ENCODE peak calls at places on chromosomes 3 and 15, in ten cellular contexts. P is cardiac muscle cell, M is GM23338, C is H9, Y is thoracic aorta, S is hepatocyte, Q is AG04450, N is colonic mucosa, B is WERI-Rb-1, F is foreskin keratinocyte. A is an unnamed sample. For H3K27me3, the result is how much of the 10 kb centered on the place peaks cover.

GRCh38 chr3:31724681-31725080 is 192.0 kb downstream of the STT3B start:
- DNase-seq in C (no peak), M (peak), B (no peak), P (no peak), F (peak), S (peak), Q (peak), Y (no peak), N (no peak), A (no peak)

GRCh38 chr3:107264888-107265287 is 112.4 kb upstream of the CCDC54 start:
- DNase-seq in M (peak), C (no peak), F (peak), B (no peak), P (no peak), N (peak), Y (no peak), Q (no peak), S (peak), A (no peak)

GRCh38 chr3:72345237-72345878 is 502.9 kb downstream of the SHQ1 start:
- DNase-seq in Y (no peak), F (peak), C (no peak), Q (no peak), N (no peak), M (no peak), S (no peak), B (no peak), P (no peak), A (no peak)

GRCh38 chr3:13063225-13063624 is 10.0 kb downstream of the IQSEC1 start:
- DNase-seq in Y (no peak), N (no peak), S (no peak), F (no peak), P (no peak), C (no peak), Q (no peak), B (no peak), M (no peak), A (no peak)

GRCh38 chr3:58148049-58148448 is 62.7 kb downstream of the DNASE1L3 start:
- DNase-seq in Q (no peak), P (no peak), S (no peak), N (no peak), B (no peak), C (no peak), F (no peak), M (no peak), Y (no peak), A (no peak)

GRCh38 chr15:81155375-81156218 is 21.5 kb downstream of the CFAP161 start:
- DNase-seq in B (peak), Y (no peak), C (no peak), Q (peak), M (peak), N (no peak), P (peak), S (peak), F (peak), A (no peak)

GRCh38 chr3:13708871-13709595 is 160.1 kb downstream of the FBLN2 start:
- DNase-seq in C (peak), Y (no peak), M (no peak), P (no peak), Q (no peak), S (no peak), B (no peak), N (peak), F (no peak), A (no peak)

GRCh38 chr3:56205406-56205805 is 262.9 kb downstream of the ERC2 start:
- DNase-seq in Q (no peak), B (no peak), F (no peak), N (no peak), M (no peak), Y (no peak), S (no peak), P (no peak), C (no peak), A (no peak)

GRCh38 chr15:88631464-88632028 is 7.3 kb upstream of the ISG20 start:
- DNase-seq in F (no peak), M (no peak), N (no peak), B (no peak), C (no peak), P (no peak), Q (no peak), Y (no peak), S (no peak), A (no peak)

GRCh38 chr3:128385080-128385832 is 81.4 kb downstream of the DNAJB8 start:
- DNase-seq in F (no peak), Q (peak), C (no peak), Y (peak), N (no peak), M (no peak), P (no peak), B (no peak), S (peak), A (no peak)

GRCh38 chr15:45642203-45642932 is 7.5 kb downstream of the SQOR start:
- DNase-seq in S (no peak), Q (peak), F (no peak), B (no peak), P (no peak), N (no peak), Y (no peak), M (no peak), C (no peak), A (no peak)

GRCh38 chr3:98522538-98523281 is at the start of gene CLDND1:
- DNase-seq in M (peak), Y (peak), N (peak), S (peak), Q (peak), P (peak), B (peak), F (peak), C (peak), A (peak)

GRCh38 chr3:168034152-168034928 is 61.4 kb downstream of the GOLIM4 start:
- DNase-seq in M (no peak), C (no peak), F (peak), S (peak), Q (peak), P (peak), N (no peak), B (no peak), Y (no peak), A (no peak)

GRCh38 chr3:198070871-198071270 is 110.9 kb downstream of the LMLN start:
- DNase-seq in F (peak), B (no peak), Q (no peak), M (no peak), P (no peak), Y (no peak), C (no peak), N (no peak), S (no peak), A (no peak)

GRCh38 chr15:99239545-99240198 is 9.7 kb downstream of the TTC23 start:
- DNase-seq in S (no peak), F (no peak), P (no peak), M (no peak), Y (no peak), Q (no peak), N (no peak), B (no peak), C (no peak), A (no peak)

GRCh38 chr3:190073264-190073663 is 47.4 kb downstream of the P3H2 start:
- DNase-seq in M (no peak), S (peak), Y (no peak), N (no peak), F (no peak), C (no peak), Q (no peak), B (no peak), P (peak), A (no peak)

GRCh38 chr3:100269410-100270217 is 8.8 kb downstream of the TBC1D23 start:
- DNase-seq in C (no peak), Q (peak), F (peak), S (no peak), B (peak), Y (no peak), M (no peak), N (no peak), P (no peak), A (no peak)

GRCh38 chr3:11434017-11434526 is 161.9 kb downstream of the ATG7 start:
- DNase-seq in S (peak), P (peak), M (no peak), Q (peak), Y (peak), N (peak), C (no peak), B (no peak), F (no peak), A (no peak)

GRCh38 chr15:81091889-81092558 is 42.0 kb upstream of the CFAP161 start:
- DNase-seq in P (peak), N (no peak), S (peak), Q (peak), C (no peak), Y (no peak), B (peak), M (no peak), F (peak), A (no peak)

GRCh38 chr3:178159691-178160090 is 376.5 kb upstream of the KCNMB2 start:
- DNase-seq in N (no peak), P (no peak), S (no peak), F (no peak), C (no peak), Q (no peak), Y (no peak), B (no peak), M (peak), A (no peak)

GRCh38 chr15:63870403-63871209 is 36.9 kb upstream of the HERC1 start:
- DNase-seq in C (peak), F (peak), S (peak), P (peak), B (no peak), Y (no peak), N (no peak), Q (peak), M (peak), A (no peak)

GRCh38 chr3:39907981-39908380 is 98.6 kb downstream of the MYRIP start:
- DNase-seq in B (no peak), N (peak), Y (no peak), P (no peak), C (no peak), S (no peak), Q (no peak), F (no peak), M (no peak), A (no peak)

GRCh38 chr3:182979103-182979697 is 1.1 kb downstream of the DCUN1D1 start:
- DNase-seq in C (no peak), N (no peak), Y (no peak), P (peak), Q (no peak), B (no peak), F (peak), M (no peak), S (peak), A (no peak)

GRCh38 chr15:31752363-31752762 is 278.0 kb upstream of the CHRNA7 start:
- DNase-seq in C (no peak), P (no peak), M (no peak), B (no peak), Y (no peak), F (peak), Q (no peak), S (no peak), N (no peak), A (no peak)

GRCh38 chr3:50203113-50203852 is 1.8 kb upstream of the SLC38A3 start:
- DNase-seq in P (no peak), N (no peak), F (no peak), M (no peak), Y (no peak), Q (no peak), S (no peak), C (no peak), B (peak), A (no peak)

GRCh38 chr3:144107923-144108322 is 136.3 kb downstream of the DIPK2A start:
- DNase-seq in Q (no peak), N (no peak), Y (no peak), B (no peak), C (no peak), F (no peak), P (no peak), S (no peak), M (no peak), A (no peak)

GRCh38 chr3:6799264-6799915 is 61.5 kb upstream of the GRM7 start:
- DNase-seq in Y (no peak), P (peak), B (peak), Q (no peak), M (peak), F (peak), S (peak), N (peak), C (peak), A (no peak)

GRCh38 chr15:26102988-26103387 is 239.9 kb upstream of the ATP10A start:
- DNase-seq in B (no peak), N (no peak), M (no peak), F (peak), Y (no peak), S (no peak), Q (no peak), C (no peak), P (no peak), A (no peak)

GRCh38 chr3:146148468-146148931 is 12.5 kb downstream of the PLOD2 start:
- DNase-seq in N (no peak), B (no peak), M (peak), Y (no peak), Q (no peak), F (no peak), C (no peak), S (no peak), P (no peak), A (no peak)

GRCh38 chr3:164723396-164723795 is 354.9 kb downstream of the SI start:
- DNase-seq in Q (no peak), C (no peak), P (no peak), F (no peak), M (no peak), S (no peak), Y (no peak), B (peak), N (no peak), A (no peak)

GRCh38 chr3:128430276-128430675 is 36.4 kb downstream of the DNAJB8 start:
- DNase-seq in M (no peak), N (no peak), F (no peak), B (no peak), C (no peak), Y (no peak), P (no peak), S (no peak), Q (no peak), A (no peak)

GRCh38 chr3:127087441-127087840 is 104.5 kb downstream of the PLXNA1 start:
- DNase-seq in M (no peak), F (no peak), C (no peak), Y (no peak), B (no peak), Q (no peak), N (no peak), P (no peak), S (no peak), A (no peak)

GRCh38 chr3:41600616-41601015 is 361.3 kb downstream of the ULK4 start:
- DNase-seq in N (no peak), M (no peak), Y (no peak), Q (no peak), F (no peak), C (no peak), P (no peak), S (no peak), B (no peak), A (no peak)

GRCh38 chr3:2774485-2774884 is 335.7 kb downstream of the IL5RA start:
- DNase-seq in F (no peak), N (no peak), Y (no peak), S (no peak), M (no peak), P (no peak), C (no peak), Q (no peak), B (no peak), A (no peak)

GRCh38 chr15:43204016-43204901 is 16.6 kb downstream of the EPB42 start:
- DNase-seq in B (peak), N (peak), Q (peak), M (peak), Y (no peak), P (peak), S (peak), C (peak), F (peak), A (peak)

GRCh38 chr3:102480139-102480538 is 45.3 kb downstream of the ZPLD1 start:
- DNase-seq in N (no peak), Y (no peak), Q (no peak), B (no peak), F (no peak), M (no peak), C (no peak), S (no peak), P (no peak), A (no peak)

GRCh38 chr3:173977747-173978146 is 580.2 kb downstream of the NLGN1 start:
- DNase-seq in B (no peak), M (no peak), S (no peak), N (no peak), Q (no peak), Y (no peak), F (peak), C (no peak), P (no peak), A (no peak)

GRCh38 chr3:86785381-86785780 is 205.6 kb downstream of the VGLL3 start:
- DNase-seq in P (no peak), Q (no peak), M (no peak), Y (no peak), S (peak), C (no peak), N (no peak), F (peak), B (no peak), A (no peak)

GRCh38 chr3:41740374-41740773 is 221.5 kb downstream of the ULK4 start:
- DNase-seq in B (no peak), Y (no peak), C (no peak), P (no peak), Q (no peak), M (no peak), F (no peak), N (no peak), S (no peak), A (no peak)

GRCh38 chr3:30302027-30302426 is 304.4 kb upstream of the TGFBR2 start:
- DNase-seq in Q (peak), C (no peak), F (peak), B (no peak), M (no peak), P (no peak), S (peak), Y (no peak), N (no peak), A (no peak)

GRCh38 chr15:37933685-37934084 is 755 bp upstream of the TMCO5A start:
- DNase-seq in S (peak), Y (no peak), M (no peak), N (no peak), Q (peak), P (no peak), B (no peak), C (no peak), F (no peak), A (no peak)

GRCh38 chr15:37931321-37931720 is 3.1 kb upstream of the TMCO5A start:
- DNase-seq in F (peak), Y (no peak), P (no peak), M (no peak), Q (no peak), B (no peak), N (no peak), S (no peak), C (no peak), A (no peak)

GRCh38 chr15:37932522-37932921 is 1.9 kb upstream of the TMCO5A start:
- DNase-seq in C (no peak), F (no peak), P (no peak), N (no peak), M (no peak), S (no peak), B (no peak), Q (no peak), Y (no peak), A (no peak)

GRCh38 chr15:37934340-37934739 is at the start of gene TMCO5A:
- DNase-seq in Y (no peak), B (no peak), M (no peak), Q (no peak), N (no peak), S (no peak), C (no peak), P (no peak), F (no peak), A (no peak)

DNA sequence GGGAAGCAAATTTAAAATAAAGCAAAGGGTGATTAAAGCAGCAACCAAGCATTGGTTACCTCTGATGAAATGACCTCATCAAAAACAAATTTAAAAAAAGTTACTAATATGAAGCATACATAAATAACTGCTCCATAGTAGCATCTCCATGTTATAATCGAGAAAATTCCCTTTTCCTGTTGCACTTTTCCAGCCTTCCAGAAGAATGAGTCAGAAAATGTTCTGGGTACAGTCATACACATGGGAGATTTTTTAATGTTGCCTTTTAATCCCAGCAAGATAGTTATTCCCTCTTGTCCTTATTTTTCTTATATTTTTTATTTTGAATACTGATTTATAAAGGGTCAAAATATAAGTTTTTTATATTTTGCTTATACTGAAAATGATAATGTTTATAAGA is 2.6 kb upstream of the TMCO5A start:
- DNase-seq in B (no peak), C (no peak), F (peak), Q (peak), M (no peak), P (no peak), Y (no peak), S (no peak), N (no peak), A (no peak)
- H3K27me3 ChIP-seq in B (under half), C (under half), F (under half), Q (under half), M (under half), P (under half), Y (under half), S (under half), N (under half), A (under half)

GRCh38 chr3:45534580-45535080 is 59.9 kb upstream of the LIMD1 start:
- DNase-seq in P (no peak), Q (no peak), F (no peak), B (no peak), C (no peak), M (no peak), Y (no peak), N (no peak), S (no peak), A (no peak)

GRCh38 chr3:45537596-45537959 is 57.0 kb upstream of the LIMD1 start:
- DNase-seq in Q (no peak), N (no peak), M (no peak), P (no peak), C (no peak), B (no peak), S (no peak), Y (no peak), F (no peak), A (no peak)

GRCh38 chr3:45538641-45538986 is 55.9 kb upstream of the LIMD1 start:
- DNase-seq in C (no peak), S (no peak), Y (no peak), Q (no peak), F (no peak), N (no peak), M (no peak), B (no peak), P (no peak), A (no peak)

GRCh38 chr3:45536316-45536715 is 58.2 kb upstream of the LIMD1 start:
- DNase-seq in Q (no peak), C (no peak), F (peak), M (no peak), Y (no peak), S (no peak), N (no peak), P (no peak), B (no peak), A (no peak)

GRCh38 chr3:45537960-45538640 is 56.5 kb upstream of the LIMD1 start:
- DNase-seq in Y (no peak), C (no peak), F (no peak), M (no peak), P (peak), N (no peak), B (no peak), S (peak), Q (no peak), A (no peak)
- H3K27me3 ChIP-seq in Y (under half), C (under half), F (under half), M (under half), P (under half), N (under half), B (under half), S (under half), Q (under half), A (under half)

DNA sequence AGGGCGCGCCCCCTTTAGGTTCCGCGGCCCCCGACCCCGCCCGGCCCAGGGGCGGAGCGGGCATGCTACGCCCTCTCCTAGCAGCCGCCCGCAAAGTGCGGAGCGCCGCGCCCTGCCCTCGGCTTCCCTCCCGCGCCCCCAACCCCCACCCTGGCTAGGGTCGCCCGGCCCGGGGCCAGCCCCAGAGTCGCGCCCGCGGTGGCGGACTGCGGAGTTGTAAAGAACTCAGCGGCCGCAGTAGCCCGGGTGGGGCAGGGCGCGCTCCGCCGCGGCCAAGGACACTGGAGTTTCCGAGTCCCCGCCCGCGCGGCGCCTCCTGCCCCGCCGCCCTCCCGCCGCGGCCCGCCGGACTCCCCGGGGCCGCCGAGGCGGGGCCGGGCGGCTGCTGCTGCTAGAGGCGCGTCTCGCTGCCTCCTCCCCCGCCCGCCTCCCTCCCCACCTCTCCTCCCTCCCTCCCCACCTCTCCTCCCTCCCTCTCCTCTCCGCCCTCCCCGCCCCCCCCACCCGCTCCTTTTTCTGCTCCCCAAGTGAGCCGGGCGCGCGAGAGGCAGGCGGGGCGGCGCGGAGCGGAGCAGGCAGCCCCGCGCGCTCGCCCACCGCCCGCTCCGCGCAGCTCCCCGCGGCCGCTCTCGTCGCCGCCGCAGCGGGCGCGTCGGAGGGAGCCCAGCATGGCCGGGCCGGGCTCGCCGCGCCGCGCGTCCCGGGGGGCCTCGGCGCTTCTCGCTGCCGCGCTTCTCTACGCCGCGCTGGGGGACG is at the start of gene CACNA2D3:
- DNase-seq in Q (no peak), M (peak), Y (no peak), N (peak), B (peak), P (peak), S (peak), C (peak), F (no peak), A (no peak)
- H3K27me3 ChIP-seq in Q (under half), M (half or more), Y (under half), N (under half), B (under half), P (half or more), S (half or more), C (under half), F (half or more), A (under half)

GRCh38 chr15:37109151-37109912 is 9.0 kb upstream of the MEIS2 start:
- DNase-seq in S (no peak), N (no peak), F (peak), Y (no peak), C (peak), Q (no peak), B (peak), M (peak), P (no peak), A (no peak)
- H3K27me3 ChIP-seq in S (half or more), N (under half), F (half or more), Y (under half), C (half or more), Q (under half), B (under half), M (half or more), P (under half), A (half or more)

GRCh38 chr15:93358171-93359036 is 269.4 kb upstream of the RGMA start:
- DNase-seq in B (no peak), S (no peak), N (no peak), C (no peak), F (peak), Q (no peak), P (no peak), Y (no peak), M (peak), A (no peak)
- H3K27me3 ChIP-seq in B (half or more), S (under half), N (under half), C (under half), F (under half), Q (under half), P (under half), Y (under half), M (half or more), A (under half)